ENCODE peak calls at places on chromosomes 2 and 18, in eight cellular contexts. A, D, P, M, U, V, L and J are unnamed samples.

GRCh38 chr2:190537765-190538164 is 3.2 kb upstream of the NEMP2 start:
- DNase-seq in A (peak), D (no peak), P (no peak), M (no peak), U (no peak), V (no peak), L (no peak), J (no peak)

GRCh38 chr18:46711444-46711863 is 45.4 kb downstream of the ST8SIA5 start:
- DNase-seq in A (no peak), D (no peak), P (no peak), M (peak), U (peak), V (no peak), L (no peak), J (no peak)

GRCh38 chr2:241036964-241037421 is 38.6 kb downstream of the SNED1 start:
- DNase-seq in A (no peak), D (no peak), P (no peak), M (no peak), U (no peak), V (no peak), L (no peak), J (no peak)

GRCh38 chr2:113979172-113980128 is 89.6 kb downstream of the ACTR3 start:
- DNase-seq in A (no peak), D (peak), P (no peak), M (peak), U (no peak), V (no peak), L (no peak), J (no peak)

GRCh38 chr18:70931942-70932814 is 643.3 kb downstream of the SOCS6 start:
- DNase-seq in A (no peak), D (no peak), P (peak), M (peak), U (peak), V (peak), L (no peak), J (no peak)

GRCh38 chr18:9516437-9517064 is 41.2 kb downstream of the RALBP1 start:
- DNase-seq in A (peak), D (no peak), P (no peak), M (peak), U (peak), V (peak), L (no peak), J (peak)

GRCh38 chr2:32591669-32592463 is 36.0 kb upstream of the TTC27 start:
- DNase-seq in A (no peak), D (no peak), P (peak), M (peak), U (no peak), V (no peak), L (no peak), J (no peak)

GRCh38 chr2:85733121-85733960 is 20.4 kb upstream of the ATOH8 start:
- DNase-seq in A (no peak), D (no peak), P (no peak), M (no peak), U (no peak), V (no peak), L (no peak), J (peak)

GRCh38 chr2:239192456-239192855 is 208.4 kb downstream of the HDAC4 start:
- DNase-seq in A (no peak), D (peak), P (no peak), M (no peak), U (no peak), V (no peak), L (no peak), J (peak)

GRCh38 chr2:64361151-64361938 is 92.6 kb upstream of the LGALSL start:
- DNase-seq in A (no peak), D (no peak), P (no peak), M (no peak), U (no peak), V (no peak), L (no peak), J (no peak)

GRCh38 chr2:161032635-161033034 is 127.6 kb upstream of the TANK start:
- DNase-seq in A (no peak), D (no peak), P (no peak), M (no peak), U (no peak), V (no peak), L (no peak), J (no peak)